ENCODE peak calls at places on chromosomes 5 and 9, in seven cellular contexts. One of them, this sample, is unnamed.

GRCh38 chr9:8208465-8208864 is 408.9 kb upstream of the DMAC1 start:
- DNase-seq in naive thymus-derived CD8-positive, alpha-beta T cell: no peak
- DNase-seq in occipital lobe: no peak
- DNase-seq in RWPE1: no peak
- DNase-seq in SK-N-DZ: no peak
- DNase-seq in left ventricle myocardium inferior: no peak
- DNase-seq in kidney tubule cell: peak
- DNase-seq in this sample: no peak

GRCh38 chr5:53423724-53424123 is 56.7 kb upstream of the FST start:
- DNase-seq in naive thymus-derived CD8-positive, alpha-beta T cell: no peak
- DNase-seq in occipital lobe: no peak
- DNase-seq in RWPE1: no peak
- DNase-seq in SK-N-DZ: no peak
- DNase-seq in left ventricle myocardium inferior: no peak
- DNase-seq in kidney tubule cell: no peak
- DNase-seq in this sample: no peak

GRCh38 chr9:109953813-109954489 is 174.0 kb downstream of the PALM2AKAP2 start:
- DNase-seq in naive thymus-derived CD8-positive, alpha-beta T cell: no peak
- DNase-seq in occipital lobe: no peak
- DNase-seq in RWPE1: no peak
- DNase-seq in SK-N-DZ: no peak
- DNase-seq in left ventricle myocardium inferior: no peak
- DNase-seq in kidney tubule cell: no peak
- DNase-seq in this sample: peak

GRCh38 chr5:150389759-150390256 is 22.9 kb downstream of the CD74 start:
- DNase-seq in naive thymus-derived CD8-positive, alpha-beta T cell: no peak
- DNase-seq in occipital lobe: no peak
- DNase-seq in RWPE1: no peak
- DNase-seq in SK-N-DZ: no peak
- DNase-seq in left ventricle myocardium inferior: no peak
- DNase-seq in kidney tubule cell: no peak
- DNase-seq in this sample: no peak

GRCh38 chr5:174935854-174936474 is 211.6 kb downstream of the MSX2 start:
- DNase-seq in naive thymus-derived CD8-positive, alpha-beta T cell: peak
- DNase-seq in occipital lobe: peak
- DNase-seq in RWPE1: peak
- DNase-seq in SK-N-DZ: peak
- DNase-seq in left ventricle myocardium inferior: peak
- DNase-seq in kidney tubule cell: peak
- DNase-seq in this sample: peak

GRCh38 chr5:94397508-94397907 is 220.9 kb downstream of the KIAA0825 start:
- DNase-seq in naive thymus-derived CD8-positive, alpha-beta T cell: no peak
- DNase-seq in occipital lobe: no peak
- DNase-seq in RWPE1: no peak
- DNase-seq in SK-N-DZ: no peak
- DNase-seq in left ventricle myocardium inferior: no peak
- DNase-seq in kidney tubule cell: no peak
- DNase-seq in this sample: peak

GRCh38 chr5:377326-377981 is 55.9 kb downstream of the AHRR start:
- DNase-seq in naive thymus-derived CD8-positive, alpha-beta T cell: no peak
- DNase-seq in occipital lobe: no peak
- DNase-seq in RWPE1: no peak
- DNase-seq in SK-N-DZ: no peak
- DNase-seq in left ventricle myocardium inferior: no peak
- DNase-seq in kidney tubule cell: no peak
- DNase-seq in this sample: no peak

GRCh38 chr9:113350937-113351336 is 1.6 kb downstream of the BSPRY start:
- DNase-seq in naive thymus-derived CD8-positive, alpha-beta T cell: no peak
- DNase-seq in occipital lobe: no peak
- DNase-seq in RWPE1: no peak
- DNase-seq in SK-N-DZ: no peak
- DNase-seq in left ventricle myocardium inferior: no peak
- DNase-seq in kidney tubule cell: peak
- DNase-seq in this sample: peak

GRCh38 chr5:13746026-13746425 is 198.5 kb downstream of the DNAH5 start:
- DNase-seq in naive thymus-derived CD8-positive, alpha-beta T cell: no peak
- DNase-seq in occipital lobe: no peak
- DNase-seq in RWPE1: no peak
- DNase-seq in SK-N-DZ: no peak
- DNase-seq in left ventricle myocardium inferior: no peak
- DNase-seq in kidney tubule cell: peak
- DNase-seq in this sample: no peak

GRCh38 chr5:88785396-88786216 is 97.4 kb downstream of the MEF2C start:
- DNase-seq in naive thymus-derived CD8-positive, alpha-beta T cell: no peak
- DNase-seq in occipital lobe: no peak
- DNase-seq in RWPE1: peak
- DNase-seq in SK-N-DZ: no peak
- DNase-seq in left ventricle myocardium inferior: no peak
- DNase-seq in kidney tubule cell: peak
- DNase-seq in this sample: no peak

GRCh38 chr9:130042406-130042930 is 521 bp downstream of the FNBP1 start:
- DNase-seq in naive thymus-derived CD8-positive, alpha-beta T cell: no peak
- DNase-seq in occipital lobe: peak
- DNase-seq in RWPE1: peak
- DNase-seq in SK-N-DZ: no peak
- DNase-seq in left ventricle myocardium inferior: peak
- DNase-seq in kidney tubule cell: peak
- DNase-seq in this sample: peak

GRCh38 chr5:3380689-3381088 is 214.9 kb upstream of the IRX1 start:
- DNase-seq in naive thymus-derived CD8-positive, alpha-beta T cell: no peak
- DNase-seq in occipital lobe: no peak
- DNase-seq in RWPE1: no peak
- DNase-seq in SK-N-DZ: no peak
- DNase-seq in left ventricle myocardium inferior: no peak
- DNase-seq in kidney tubule cell: no peak
- DNase-seq in this sample: no peak

GRCh38 chr5:134125195-134126015 is 10.9 kb downstream of the TCF7 start:
- DNase-seq in naive thymus-derived CD8-positive, alpha-beta T cell: no peak
- DNase-seq in occipital lobe: no peak
- DNase-seq in RWPE1: peak
- DNase-seq in SK-N-DZ: no peak
- DNase-seq in left ventricle myocardium inferior: peak
- DNase-seq in kidney tubule cell: peak
- DNase-seq in this sample: no peak

GRCh38 chr5:36701085-36701691 is 94.8 kb downstream of the SLC1A3 start:
- DNase-seq in naive thymus-derived CD8-positive, alpha-beta T cell: no peak
- DNase-seq in occipital lobe: no peak
- DNase-seq in RWPE1: no peak
- DNase-seq in SK-N-DZ: no peak
- DNase-seq in left ventricle myocardium inferior: no peak
- DNase-seq in kidney tubule cell: no peak
- DNase-seq in this sample: peak

GRCh38 chr5:133933169-133933509 is 35.3 kb downstream of the C5orf15 start:
- DNase-seq in naive thymus-derived CD8-positive, alpha-beta T cell: no peak
- DNase-seq in occipital lobe: no peak
- DNase-seq in RWPE1: no peak
- DNase-seq in SK-N-DZ: no peak
- DNase-seq in left ventricle myocardium inferior: no peak
- DNase-seq in kidney tubule cell: no peak
- DNase-seq in this sample: no peak

GRCh38 chr9:32394381-32395049 is 10.1 kb downstream of the ACO1 start:
- DNase-seq in naive thymus-derived CD8-positive, alpha-beta T cell: no peak
- DNase-seq in occipital lobe: no peak
- DNase-seq in RWPE1: peak
- DNase-seq in SK-N-DZ: no peak
- DNase-seq in left ventricle myocardium inferior: no peak
- DNase-seq in kidney tubule cell: peak
- DNase-seq in this sample: no peak

GRCh38 chr5:37721447-37721871 is 118.4 kb downstream of the GDNF start:
- DNase-seq in naive thymus-derived CD8-positive, alpha-beta T cell: no peak
- DNase-seq in occipital lobe: no peak
- DNase-seq in RWPE1: no peak
- DNase-seq in SK-N-DZ: no peak
- DNase-seq in left ventricle myocardium inferior: no peak
- DNase-seq in kidney tubule cell: no peak
- DNase-seq in this sample: no peak

GRCh38 chr5:82335807-82336206 is 57.7 kb upstream of the RPS23 start:
- DNase-seq in naive thymus-derived CD8-positive, alpha-beta T cell: no peak
- DNase-seq in occipital lobe: no peak
- DNase-seq in RWPE1: no peak
- DNase-seq in SK-N-DZ: no peak
- DNase-seq in left ventricle myocardium inferior: no peak
- DNase-seq in kidney tubule cell: no peak
- DNase-seq in this sample: no peak

GRCh38 chr5:138724470-138725146 is 28.6 kb upstream of the CTNNA1 start:
- DNase-seq in naive thymus-derived CD8-positive, alpha-beta T cell: no peak
- DNase-seq in occipital lobe: no peak
- DNase-seq in RWPE1: peak
- DNase-seq in SK-N-DZ: no peak
- DNase-seq in left ventricle myocardium inferior: peak
- DNase-seq in kidney tubule cell: no peak
- DNase-seq in this sample: no peak

GRCh38 chr5:107855171-107855570 is 184.4 kb upstream of the EFNA5 start:
- DNase-seq in naive thymus-derived CD8-positive, alpha-beta T cell: no peak
- DNase-seq in occipital lobe: no peak
- DNase-seq in RWPE1: no peak
- DNase-seq in SK-N-DZ: no peak
- DNase-seq in left ventricle myocardium inferior: no peak
- DNase-seq in kidney tubule cell: no peak
- DNase-seq in this sample: no peak

GRCh38 chr9:68552700-68553099 is 12.0 kb upstream of the TMEM252 start:
- DNase-seq in naive thymus-derived CD8-positive, alpha-beta T cell: no peak
- DNase-seq in occipital lobe: no peak
- DNase-seq in RWPE1: peak
- DNase-seq in SK-N-DZ: no peak
- DNase-seq in left ventricle myocardium inferior: no peak
- DNase-seq in kidney tubule cell: peak
- DNase-seq in this sample: no peak

GRCh38 chr5:106174903-106175302 is 1495.8 kb downstream of the EFNA5 start:
- DNase-seq in naive thymus-derived CD8-positive, alpha-beta T cell: no peak
- DNase-seq in occipital lobe: no peak
- DNase-seq in RWPE1: peak
- DNase-seq in SK-N-DZ: no peak
- DNase-seq in left ventricle myocardium inferior: no peak
- DNase-seq in kidney tubule cell: no peak
- DNase-seq in this sample: no peak

GRCh38 chr9:77013932-77014596 is 5.4 kb upstream of the FOXB2 start:
- DNase-seq in naive thymus-derived CD8-positive, alpha-beta T cell: no peak
- DNase-seq in occipital lobe: no peak
- DNase-seq in RWPE1: no peak
- DNase-seq in SK-N-DZ: no peak
- DNase-seq in left ventricle myocardium inferior: no peak
- DNase-seq in kidney tubule cell: no peak
- DNase-seq in this sample: no peak

GRCh38 chr9:137369111-137369787 is 53.7 kb downstream of the EXD3 start:
- DNase-seq in naive thymus-derived CD8-positive, alpha-beta T cell: no peak
- DNase-seq in occipital lobe: no peak
- DNase-seq in RWPE1: no peak
- DNase-seq in SK-N-DZ: no peak
- DNase-seq in left ventricle myocardium inferior: no peak
- DNase-seq in kidney tubule cell: no peak
- DNase-seq in this sample: no peak

GRCh38 chr5:131991593-131992324 is 19.7 kb downstream of the ACSL6 start:
- DNase-seq in naive thymus-derived CD8-positive, alpha-beta T cell: no peak
- DNase-seq in occipital lobe: no peak
- DNase-seq in RWPE1: no peak
- DNase-seq in SK-N-DZ: no peak
- DNase-seq in left ventricle myocardium inferior: no peak
- DNase-seq in kidney tubule cell: no peak
- DNase-seq in this sample: no peak

This sample was measured in OCI-LY7.